ENCODE peak calls at places on chromosomes 12 and 14, in seven cellular contexts. One of them, this sample, is unnamed.
A peak's percentile ranks its signal among the peaks of the same experiment; 100 is the strongest.

GRCh38 chr12:110739894-110740293 is 2.8 kb downstream of the PPP1CC start:
- DNase-seq in stromal cell of bone marrow: no peak
- DNase-seq in islet precursor cell: no peak
- DNase-seq in mesothelial cell of epicardium: no peak
- DNase-seq in SK-N-SH: no peak
- DNase-seq in NCI-H774: no peak
- DNase-seq in osteoblast: no peak
- DNase-seq in this sample: no peak

GRCh38 chr12:11860026-11860425 is 210.6 kb downstream of the ETV6 start:
- DNase-seq in stromal cell of bone marrow: no peak
- DNase-seq in islet precursor cell: peak; percentile 71
- DNase-seq in mesothelial cell of epicardium: no peak
- DNase-seq in SK-N-SH: no peak
- DNase-seq in NCI-H774: no peak
- DNase-seq in osteoblast: no peak
- DNase-seq in this sample: peak; percentile 75

GRCh38 chr14:55000381-55000780 is 26.5 kb downstream of the WDHD1 start:
- DNase-seq in stromal cell of bone marrow: peak; percentile 20
- DNase-seq in islet precursor cell: no peak
- DNase-seq in mesothelial cell of epicardium: no peak
- DNase-seq in SK-N-SH: no peak
- DNase-seq in NCI-H774: no peak
- DNase-seq in osteoblast: no peak
- DNase-seq in this sample: no peak

GRCh38 chr12:65663097-65663496 is 161.2 kb upstream of the HMGA2 start:
- DNase-seq in stromal cell of bone marrow: no peak
- DNase-seq in islet precursor cell: no peak
- DNase-seq in mesothelial cell of epicardium: no peak
- DNase-seq in SK-N-SH: no peak
- DNase-seq in NCI-H774: no peak
- DNase-seq in osteoblast: no peak
- DNase-seq in this sample: no peak

GRCh38 chr14:47606601-47607000 is 68.8 kb downstream of the MDGA2 start:
- DNase-seq in stromal cell of bone marrow: no peak
- DNase-seq in islet precursor cell: no peak
- DNase-seq in mesothelial cell of epicardium: no peak
- DNase-seq in SK-N-SH: no peak
- DNase-seq in NCI-H774: no peak
- DNase-seq in osteoblast: no peak
- DNase-seq in this sample: no peak

GRCh38 chr14:53278602-53279506 is 125.7 kb upstream of the DDHD1 start:
- DNase-seq in stromal cell of bone marrow: no peak
- DNase-seq in islet precursor cell: no peak
- DNase-seq in mesothelial cell of epicardium: no peak
- DNase-seq in SK-N-SH: no peak
- DNase-seq in NCI-H774: no peak
- DNase-seq in osteoblast: no peak
- DNase-seq in this sample: no peak

GRCh38 chr14:105250008-105250366 is 1.7 kb downstream of the BTBD6 start:
- DNase-seq in stromal cell of bone marrow: no peak
- DNase-seq in islet precursor cell: no peak
- DNase-seq in mesothelial cell of epicardium: no peak
- DNase-seq in SK-N-SH: no peak
- DNase-seq in NCI-H774: no peak
- DNase-seq in osteoblast: peak; percentile 41
- DNase-seq in this sample: no peak

GRCh38 chr14:23434488-23435219 is 806 bp downstream of the MYH7 start:
- DNase-seq in stromal cell of bone marrow: no peak
- DNase-seq in islet precursor cell: peak; percentile 32
- DNase-seq in mesothelial cell of epicardium: no peak
- DNase-seq in SK-N-SH: no peak
- DNase-seq in NCI-H774: no peak
- DNase-seq in osteoblast: no peak
- DNase-seq in this sample: no peak

GRCh38 chr14:92253381-92253894 is 69.5 kb upstream of the SLC24A4 start:
- DNase-seq in stromal cell of bone marrow: no peak
- DNase-seq in islet precursor cell: no peak
- DNase-seq in mesothelial cell of epicardium: no peak
- DNase-seq in SK-N-SH: no peak
- DNase-seq in NCI-H774: no peak
- DNase-seq in osteoblast: peak; percentile 48
- DNase-seq in this sample: peak; percentile 90

GRCh38 chr12:119802472-119802871 is 74.6 kb downstream of the CIT start:
- DNase-seq in stromal cell of bone marrow: peak; percentile 73
- DNase-seq in islet precursor cell: peak; percentile 64
- DNase-seq in mesothelial cell of epicardium: no peak
- DNase-seq in SK-N-SH: no peak
- DNase-seq in NCI-H774: no peak
- DNase-seq in osteoblast: peak; percentile 87
- DNase-seq in this sample: no peak

GRCh38 chr14:21268612-21269251 is 510 bp downstream of the HNRNPC start:
- DNase-seq in stromal cell of bone marrow: no peak
- DNase-seq in islet precursor cell: no peak
- DNase-seq in mesothelial cell of epicardium: peak; percentile 42
- DNase-seq in SK-N-SH: no peak
- DNase-seq in NCI-H774: peak; percentile 11
- DNase-seq in osteoblast: no peak
- DNase-seq in this sample: no peak

GRCh38 chr12:64669270-64669842 is 59.1 kb downstream of the RASSF3 start:
- DNase-seq in stromal cell of bone marrow: no peak
- DNase-seq in islet precursor cell: peak; percentile 90
- DNase-seq in mesothelial cell of epicardium: no peak
- DNase-seq in SK-N-SH: peak; percentile 47
- DNase-seq in NCI-H774: no peak
- DNase-seq in osteoblast: no peak
- DNase-seq in this sample: peak; percentile 78

GRCh38 chr12:3998968-3999792 is 126.0 kb upstream of the PARP11 start:
- DNase-seq in stromal cell of bone marrow: no peak
- DNase-seq in islet precursor cell: peak; percentile 94
- DNase-seq in mesothelial cell of epicardium: peak; percentile 58
- DNase-seq in SK-N-SH: no peak
- DNase-seq in NCI-H774: no peak
- DNase-seq in osteoblast: no peak
- DNase-seq in this sample: peak; percentile 49

GRCh38 chr14:22995889-22996611 is 13.7 kb upstream of the AJUBA start:
- DNase-seq in stromal cell of bone marrow: no peak
- DNase-seq in islet precursor cell: peak; percentile 34
- DNase-seq in mesothelial cell of epicardium: no peak
- DNase-seq in SK-N-SH: no peak
- DNase-seq in NCI-H774: no peak
- DNase-seq in osteoblast: no peak
- DNase-seq in this sample: no peak

GRCh38 chr12:20420557-20420956 is 52.2 kb downstream of the PDE3A start:
- DNase-seq in stromal cell of bone marrow: no peak
- DNase-seq in islet precursor cell: no peak
- DNase-seq in mesothelial cell of epicardium: no peak
- DNase-seq in SK-N-SH: no peak
- DNase-seq in NCI-H774: no peak
- DNase-seq in osteoblast: no peak
- DNase-seq in this sample: no peak

GRCh38 chr14:102983496-102983895 is 61.0 kb downstream of the AMN start:
- DNase-seq in stromal cell of bone marrow: no peak
- DNase-seq in islet precursor cell: no peak
- DNase-seq in mesothelial cell of epicardium: no peak
- DNase-seq in SK-N-SH: no peak
- DNase-seq in NCI-H774: no peak
- DNase-seq in osteoblast: peak; percentile 63
- DNase-seq in this sample: no peak

GRCh38 chr12:12070674-12071661 is at the start of gene BCL2L14:
- DNase-seq in stromal cell of bone marrow: no peak
- DNase-seq in islet precursor cell: no peak
- DNase-seq in mesothelial cell of epicardium: no peak
- DNase-seq in SK-N-SH: no peak
- DNase-seq in NCI-H774: no peak
- DNase-seq in osteoblast: no peak
- DNase-seq in this sample: no peak

GRCh38 chr12:116265361-116266128 is 11.9 kb downstream of the MED13L start:
- DNase-seq in stromal cell of bone marrow: no peak
- DNase-seq in islet precursor cell: no peak
- DNase-seq in mesothelial cell of epicardium: no peak
- DNase-seq in SK-N-SH: no peak
- DNase-seq in NCI-H774: no peak
- DNase-seq in osteoblast: no peak
- DNase-seq in this sample: no peak

GRCh38 chr12:26789731-26790644 is 43.0 kb downstream of the ITPR2 start:
- DNase-seq in stromal cell of bone marrow: no peak
- DNase-seq in islet precursor cell: no peak
- DNase-seq in mesothelial cell of epicardium: no peak
- DNase-seq in SK-N-SH: no peak
- DNase-seq in NCI-H774: no peak
- DNase-seq in osteoblast: peak; percentile 73
- DNase-seq in this sample: no peak

GRCh38 chr14:73777420-73777819 is 63.2 kb upstream of the PNMA1 start:
- DNase-seq in stromal cell of bone marrow: no peak
- DNase-seq in islet precursor cell: peak; percentile 72
- DNase-seq in mesothelial cell of epicardium: no peak
- DNase-seq in SK-N-SH: no peak
- DNase-seq in NCI-H774: no peak
- DNase-seq in osteoblast: no peak
- DNase-seq in this sample: peak; percentile 70

GRCh38 chr12:54725233-54725843 is 77.2 kb upstream of the DCD start:
- DNase-seq in stromal cell of bone marrow: peak; percentile 4
- DNase-seq in islet precursor cell: no peak
- DNase-seq in mesothelial cell of epicardium: no peak
- DNase-seq in SK-N-SH: no peak
- DNase-seq in NCI-H774: peak; percentile 24
- DNase-seq in osteoblast: no peak
- DNase-seq in this sample: peak; percentile 77

GRCh38 chr14:91117960-91118359 is 4.1 kb downstream of the DGLUCY start:
- DNase-seq in stromal cell of bone marrow: no peak
- DNase-seq in islet precursor cell: no peak
- DNase-seq in mesothelial cell of epicardium: no peak
- DNase-seq in SK-N-SH: no peak
- DNase-seq in NCI-H774: no peak
- DNase-seq in osteoblast: no peak
- DNase-seq in this sample: no peak

GRCh38 chr12:113933201-113933786 is 32.8 kb downstream of the RBM19 start:
- DNase-seq in stromal cell of bone marrow: no peak
- DNase-seq in islet precursor cell: peak; percentile 87
- DNase-seq in mesothelial cell of epicardium: peak; percentile 55
- DNase-seq in SK-N-SH: no peak
- DNase-seq in NCI-H774: no peak
- DNase-seq in osteoblast: peak; percentile 89
- DNase-seq in this sample: peak; percentile 75

GRCh38 chr14:81172881-81173280 is 47.9 kb downstream of the GTF2A1 start:
- DNase-seq in stromal cell of bone marrow: no peak
- DNase-seq in islet precursor cell: no peak
- DNase-seq in mesothelial cell of epicardium: no peak
- DNase-seq in SK-N-SH: no peak
- DNase-seq in NCI-H774: no peak
- DNase-seq in osteoblast: no peak
- DNase-seq in this sample: no peak

GRCh38 chr12:111907740-111908139 is 65.7 kb downstream of the MAPKAPK5 start:
- DNase-seq in stromal cell of bone marrow: no peak
- DNase-seq in islet precursor cell: no peak
- DNase-seq in mesothelial cell of epicardium: no peak
- DNase-seq in SK-N-SH: no peak
- DNase-seq in NCI-H774: no peak
- DNase-seq in osteoblast: no peak
- DNase-seq in this sample: no peak

GRCh38 chr12:55933158-55933798 is 2.3 kb downstream of the DGKA start:
- DNase-seq in stromal cell of bone marrow: no peak
- DNase-seq in islet precursor cell: peak; percentile 97
- DNase-seq in mesothelial cell of epicardium: no peak
- DNase-seq in SK-N-SH: no peak
- DNase-seq in NCI-H774: no peak
- DNase-seq in osteoblast: peak; percentile 87
- DNase-seq in this sample: no peak